ENCODE peak calls at places on chromosome 20, in four cellular contexts. M is ovary, C is pancreas, O is lower lobe of right lung. I is an unnamed sample. For H3K36me3, the result is how much of the 10 kb centered on the place peaks cover.

GRCh38 chr20:64160118-64160517 is 4.1 kb upstream of the MYT1 start:
- DNase-seq in O (no peak), M (no peak), C (peak), I (no peak)

GRCh38 chr20:6519556-6519955 is 247.9 kb upstream of the BMP2 start:
- DNase-seq in M (no peak), O (no peak), C (no peak), I (no peak)

GRCh38 chr20:16541226-16541625 is 32.0 kb downstream of the KIF16B start:
- DNase-seq in M (no peak), O (no peak), C (no peak), I (no peak)

GRCh38 chr20:12566596-12566995 is 442.2 kb upstream of the SPTLC3 start:
- DNase-seq in O (no peak), M (no peak), C (no peak), I (no peak)

GRCh38 chr20:32702706-32703425 is 29.1 kb upstream of the C20orf203 start:
- DNase-seq in O (no peak), C (no peak), M (no peak), I (no peak)

GRCh38 chr20:15475483-15475882 is 1097.8 kb downstream of the KIF16B start:
- DNase-seq in O (peak), C (peak), M (no peak), I (no peak)

GRCh38 chr20:23150304-23151007 is 64.3 kb upstream of the CD93 start:
- DNase-seq in M (no peak), C (no peak), O (no peak), I (no peak)

GRCh38 chr20:49790077-49790798 is 22.4 kb upstream of the SLC9A8 start:
- DNase-seq in M (peak), C (no peak), O (no peak), I (no peak)

GRCh38 chr20:34736106-34736505 is 32.0 kb downstream of the TP53INP2 start:
- DNase-seq in M (no peak), O (no peak), C (no peak), I (no peak)

GRCh38 chr20:38357653-38358207 is 11.4 kb downstream of the LBP start:
- DNase-seq in M (no peak), O (no peak), C (no peak), I (no peak)

GRCh38 chr20:32611286-32611685 is 26.2 kb upstream of the NOL4L start:
- DNase-seq in O (no peak), M (no peak), C (no peak), I (no peak)

GRCh38 chr20:3000852-3001523 is 42.4 kb upstream of the GNRH2 start:
- DNase-seq in C (no peak), M (no peak), O (no peak), I (no peak)

GRCh38 chr20:9236408-9236912 is 167.6 kb downstream of the PLCB4 start:
- DNase-seq in C (no peak), O (no peak), M (no peak), I (no peak)

GRCh38 chr20:21516861-21517565 is 3.1 kb upstream of the NKX2-2 start:
- DNase-seq in M (no peak), O (peak), C (peak), I (no peak)

GRCh38 chr20:49207071-49207470 is 12.1 kb upstream of the DDX27 start:
- DNase-seq in M (no peak), C (no peak), O (no peak), I (no peak)

GRCh38 chr20:62517901-62518610 is 42.3 kb upstream of the GATA5 start:
- DNase-seq in M (no peak), C (no peak), O (no peak), I (no peak)

GRCh38 chr20:4014031-4014474 is 1.3 kb downstream of the RNF24 start:
- DNase-seq in M (peak), C (no peak), O (no peak), I (no peak)

GRCh38 chr20:38201356-38201755 is 36.3 kb upstream of the TGM2 start:
- DNase-seq in M (no peak), O (peak), C (no peak), I (no peak)

GRCh38 chr20:16107172-16107870 is 465.9 kb downstream of the KIF16B start:
- DNase-seq in O (no peak), C (no peak), M (no peak), I (no peak)

GRCh38 chr20:11689262-11689661 is 228.4 kb upstream of the BTBD3 start:
- DNase-seq in O (no peak), C (no peak), M (no peak), I (no peak)

GRCh38 chr20:63337786-63338420 is 23.2 kb downstream of the CHRNA4 start:
- DNase-seq in C (no peak), O (no peak), M (no peak), I (no peak)

GRCh38 chr20:22523499-22524392 is 60.6 kb downstream of the FOXA2 start:
- DNase-seq in M (no peak), O (no peak), C (no peak), I (peak)

GRCh38 chr20:4684837-4685413 is 36.8 kb upstream of the PRND start:
- DNase-seq in M (peak), O (no peak), C (no peak), I (peak)

GRCh38 chr20:35166242-35166830 is 5.5 kb upstream of the PROCR start:
- DNase-seq in C (peak), O (peak), M (peak), I (no peak)

GRCh38 chr20:52799130-52799529 is 173.0 kb upstream of the TSHZ2 start:
- DNase-seq in O (no peak), C (no peak), M (no peak), I (no peak)

GRCh38 chr20:32446301-32447100 is 88.4 kb downstream of the ASXL1 start:
- DNase-seq in O (no peak), C (peak), M (no peak), I (no peak)

GRCh38 chr20:32761417-32761830 is 761 bp upstream of the DNMT3B start:
- DNase-seq in M (no peak), C (no peak), O (no peak), I (no peak)

GRCh38 chr20:49186535-49187329 is 1.4 kb downstream of the STAU1 start:
- DNase-seq in O (peak), M (peak), C (no peak), I (peak)

DNA sequence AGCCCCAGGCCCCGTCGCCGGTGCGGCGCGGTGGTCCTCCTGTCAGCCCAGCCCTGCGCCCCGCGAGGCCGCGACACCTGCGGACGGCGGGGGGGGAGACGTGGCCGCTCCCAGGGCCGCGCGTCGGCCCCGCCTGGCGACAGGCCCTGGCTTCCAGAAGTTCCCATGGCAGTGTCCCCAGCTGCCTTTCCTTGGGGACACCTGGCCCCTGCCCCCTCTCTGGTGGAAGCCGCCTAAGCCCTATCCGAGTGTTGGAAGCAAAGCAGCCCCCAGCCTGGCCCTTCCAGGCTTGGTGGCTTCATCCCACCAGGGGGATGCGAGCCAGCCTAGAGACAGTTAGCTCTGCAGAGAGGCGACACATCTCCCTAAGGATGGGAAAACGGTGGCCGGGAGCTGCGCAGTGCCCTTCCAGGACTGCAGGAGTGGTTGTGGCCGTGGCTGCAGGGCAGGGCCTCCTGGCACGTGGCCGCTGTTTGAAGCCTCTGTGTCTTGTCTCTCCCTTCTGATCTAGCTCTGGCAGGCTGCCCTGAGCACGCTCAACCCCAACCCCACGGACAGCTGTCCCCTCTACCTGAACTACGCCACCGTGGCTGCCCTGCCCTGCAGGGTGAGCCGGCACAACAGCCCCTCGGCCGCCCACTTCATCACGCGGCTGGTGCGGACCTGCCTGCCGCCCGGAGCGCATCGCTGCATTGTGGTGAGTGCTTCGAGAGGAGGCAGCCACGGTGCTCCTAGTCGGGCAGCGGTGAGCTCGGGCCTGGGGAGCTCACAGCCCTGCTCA is 816 bp downstream of the NPEPL1 start:
- DNase-seq in M (peak), C (peak), O (no peak), I (no peak)
- H3K4me3 ChIP-seq in M (peak), C (peak), O (peak), I (peak)

GRCh38 chr20:20395856-20396600 is 28.1 kb downstream of the INSM1 start:
- DNase-seq in O (no peak), M (no peak), C (no peak), I (no peak)
- H3K27ac ChIP-seq in O (no peak), M (no peak), C (no peak), I (no peak)

GRCh38 chr20:47647994-47648393 is 137.3 kb downstream of the SULF2 start:
- DNase-seq in M (no peak), C (no peak), O (no peak), I (no peak)
- H3K36me3 ChIP-seq in M (under half), C (under half), O (half or more), I (half or more)

GRCh38 chr20:45336530-45337366 is 11.5 kb downstream of the SDC4 start:
- DNase-seq in C (no peak), O (no peak), M (no peak), I (no peak)

GRCh38 chr20:45339799-45340198 is 8.4 kb downstream of the SDC4 start:
- DNase-seq in O (no peak), M (no peak), C (no peak), I (no peak)

GRCh38 chr20:45339084-45339483 is 9.1 kb downstream of the SDC4 start:
- DNase-seq in M (no peak), C (no peak), O (no peak), I (no peak)

GRCh38 chr20:45337367-45338120 is 10.7 kb downstream of the SDC4 start:
- DNase-seq in M (peak), O (peak), C (peak), I (no peak)

GRCh38 chr20:45338121-45339030 is 9.8 kb downstream of the SDC4 start:
- DNase-seq in M (no peak), O (no peak), C (no peak), I (no peak)
- H3K4me3 ChIP-seq in M (no peak), O (no peak), C (no peak), I (peak)

GRCh38 chr20:50867805-50868204 is 63.4 kb downstream of the ADNP start:
- DNase-seq in O (peak), C (peak), M (no peak), I (no peak)

GRCh38 chr20:50862546-50862945 is 67.7 kb downstream of the BCAS4 start:
- DNase-seq in M (no peak), C (no peak), O (no peak), I (no peak)

GRCh38 chr20:50866036-50866685 is 65.1 kb downstream of the ADNP start:
- DNase-seq in C (peak), O (no peak), M (no peak), I (no peak)

GRCh38 chr20:50865114-50865513 is 66.1 kb downstream of the ADNP start:
- DNase-seq in O (no peak), C (no peak), M (no peak), I (no peak)

GRCh38 chr20:50865591-50865990 is 65.6 kb downstream of the ADNP start:
- DNase-seq in O (no peak), M (no peak), C (peak), I (no peak)
- H3K27ac ChIP-seq in O (no peak), M (no peak), C (no peak), I (no peak)

GRCh38 chr20:57374931-57375651 is 16.1 kb upstream of the RBM38 start:
- DNase-seq in C (no peak), O (no peak), M (no peak), I (no peak)
- H3K36me3 ChIP-seq in C (under half), O (under half), M (under half), I (half or more)

GRCh38 chr20:61448396-61448795 is 196.3 kb downstream of the CDH4 start:
- DNase-seq in O (no peak), C (no peak), M (no peak), I (no peak)
- H3K4me3 ChIP-seq in O (no peak), C (no peak), M (no peak), I (no peak)

GRCh38 chr20:53952528-53953096 is 117.8 kb downstream of the BCAS1 start:
- DNase-seq in M (no peak), O (no peak), C (no peak), I (peak)
- H3K27ac ChIP-seq in M (no peak), O (no peak), C (no peak), I (no peak)

GRCh38 chr20:25274481-25274880 is 26.6 kb downstream of the PYGB start:
- DNase-seq in M (peak), O (peak), C (peak), I (no peak)
- H3K36me3 ChIP-seq in M (under half), O (half or more), C (under half), I (under half)

GRCh38 chr20:56558968-56559367 is 25.9 kb downstream of the FAM209B start:
- DNase-seq in O (no peak), M (no peak), C (no peak), I (no peak)
- H3K4me3 ChIP-seq in O (no peak), M (no peak), C (no peak), I (no peak)

I was measured in esophagus muscularis mucosa.